ENCODE peak calls at places on chromosomes 3 and 15, in five cellular contexts. V, D, P, Q and X are unnamed samples.

GRCh38 chr15:40064231-40064894 is 25.4 kb upstream of the SRP14 start:
- DNase-seq in V (peak), D (peak), P (no peak), Q (no peak), X (no peak)

GRCh38 chr3:42376397-42376798 is 34.0 kb downstream of the LYZL4 start:
- DNase-seq in V (peak), D (peak), P (no peak), Q (no peak), X (peak)

GRCh38 chr15:22881739-22882440 is 43.4 kb downstream of the NIPA2 start:
- DNase-seq in V (no peak), D (no peak), P (no peak), Q (no peak), X (no peak)

GRCh38 chr3:138673641-138674040 is 65.1 kb downstream of the FAIM start:
- DNase-seq in V (no peak), D (peak), P (peak), Q (no peak), X (no peak)

GRCh38 chr15:99435138-99435695 is 130.6 kb upstream of the MEF2A start:
- DNase-seq in V (peak), D (no peak), P (no peak), Q (no peak), X (peak)

GRCh38 chr15:90907838-90908507 is 4.9 kb downstream of the MAN2A2 start:
- DNase-seq in V (no peak), D (no peak), P (peak), Q (no peak), X (no peak)

GRCh38 chr3:162492446-162493081 is 996.0 kb downstream of the OTOL1 start:
- DNase-seq in V (peak), D (peak), P (no peak), Q (no peak), X (no peak)

GRCh38 chr3:4271834-4272233 is 31.3 kb upstream of the SETMAR start:
- DNase-seq in V (no peak), D (peak), P (no peak), Q (no peak), X (no peak)

GRCh38 chr15:25784876-25785642 is 78.1 kb downstream of the ATP10A start:
- DNase-seq in V (no peak), D (peak), P (no peak), Q (no peak), X (no peak)

GRCh38 chr15:65927545-65927944 is 58.3 kb downstream of the RAB11A start:
- DNase-seq in V (no peak), D (no peak), P (no peak), Q (no peak), X (no peak)

GRCh38 chr3:24184528-24185176 is 239.6 kb downstream of the NR1D2 start:
- DNase-seq in V (no peak), D (no peak), P (no peak), Q (no peak), X (no peak)

GRCh38 chr3:55487376-55488241 is 503 bp upstream of the WNT5A start:
- DNase-seq in V (peak), D (peak), P (peak), Q (no peak), X (peak)

GRCh38 chr15:95152741-95153140 is 921.4 kb downstream of the MCTP2 start:
- DNase-seq in V (no peak), D (peak), P (no peak), Q (no peak), X (no peak)

GRCh38 chr15:35444557-35445204 is 101.3 kb downstream of the DPH6 start:
- DNase-seq in V (peak), D (peak), P (peak), Q (no peak), X (no peak)

GRCh38 chr3:159732172-159733111 is 256.2 kb upstream of the IL12A start:
- DNase-seq in V (peak), D (peak), P (peak), Q (no peak), X (no peak)

GRCh38 chr3:3178498-3179328 is 778 bp downstream of the CRBN start:
- DNase-seq in V (no peak), D (no peak), P (no peak), Q (no peak), X (no peak)

GRCh38 chr3:354433-354832 is 157.9 kb downstream of the CHL1 start:
- DNase-seq in V (no peak), D (peak), P (peak), Q (no peak), X (peak)

GRCh38 chr15:62749445-62749844 is 293.1 kb upstream of the TPM1 start:
- DNase-seq in V (no peak), D (peak), P (no peak), Q (no peak), X (no peak)

GRCh38 chr15:31511707-31512310 is 185.2 kb downstream of the KLF13 start:
- DNase-seq in V (no peak), D (no peak), P (no peak), Q (peak), X (no peak)

GRCh38 chr3:189710620-189711388 is 79.6 kb downstream of the TP63 start:
- DNase-seq in V (peak), D (peak), P (no peak), Q (no peak), X (peak)

GRCh38 chr3:54989023-54989380 is 61.1 kb upstream of the LRTM1 start:
- DNase-seq in V (no peak), D (no peak), P (no peak), Q (no peak), X (no peak)

GRCh38 chr3:115927210-115927609 is 303.9 kb downstream of the GAP43 start:
- DNase-seq in V (no peak), D (peak), P (no peak), Q (no peak), X (no peak)

GRCh38 chr3:68504185-68504584 is 428.2 kb downstream of the TAFA4 start:
- DNase-seq in V (no peak), D (no peak), P (peak), Q (no peak), X (no peak)

DNA sequence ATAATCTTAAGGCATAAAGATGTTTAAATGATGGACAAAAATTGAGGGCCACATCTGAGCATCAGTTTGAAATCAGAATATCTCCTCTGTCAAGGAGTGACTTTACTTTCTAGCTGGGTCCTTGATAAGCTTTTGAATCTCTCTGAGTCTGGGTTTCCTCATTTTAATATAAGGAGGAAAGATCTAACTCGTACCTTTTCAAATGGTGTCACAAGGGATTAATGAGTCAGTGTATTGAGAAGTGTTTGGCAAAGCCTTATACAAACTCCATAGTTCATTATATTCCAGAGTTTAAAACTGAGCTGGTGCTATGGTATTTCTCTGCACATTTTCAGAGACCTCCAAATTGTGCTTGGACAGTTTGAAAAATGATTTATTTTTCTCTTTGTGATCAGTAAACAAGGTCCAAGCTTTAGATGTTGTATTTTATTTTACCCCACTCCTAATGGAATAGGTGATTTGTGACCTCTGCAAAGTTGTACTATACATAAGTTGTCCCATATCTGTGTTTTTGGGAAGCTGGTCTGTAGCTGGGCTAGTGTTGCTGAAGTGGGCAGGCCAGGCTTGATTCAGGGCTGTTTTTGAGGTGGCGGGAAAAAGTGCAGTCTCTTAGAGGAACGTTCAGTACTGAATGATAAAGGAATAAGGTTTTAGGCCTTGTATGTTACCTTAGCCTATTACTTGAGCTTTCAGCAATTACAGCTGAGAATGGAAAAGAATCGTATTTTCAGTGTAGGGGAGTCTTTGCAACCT is 5.6 kb downstream of the FNDC3B start:
- DNase-seq in V (no peak), D (no peak), P (no peak), Q (no peak), X (no peak)
- H3K27ac ChIP-seq in V (no peak), D (no peak), P (peak), Q (no peak), X (peak)

GRCh38 chr3:9932535-9932842 is 1.1 kb upstream of the CRELD1 start:
- DNase-seq in V (no peak), D (no peak), P (no peak), Q (no peak), X (no peak)
- H3K4me3 ChIP-seq in V (peak), D (peak), P (peak), Q (peak), X (peak)

DNA sequence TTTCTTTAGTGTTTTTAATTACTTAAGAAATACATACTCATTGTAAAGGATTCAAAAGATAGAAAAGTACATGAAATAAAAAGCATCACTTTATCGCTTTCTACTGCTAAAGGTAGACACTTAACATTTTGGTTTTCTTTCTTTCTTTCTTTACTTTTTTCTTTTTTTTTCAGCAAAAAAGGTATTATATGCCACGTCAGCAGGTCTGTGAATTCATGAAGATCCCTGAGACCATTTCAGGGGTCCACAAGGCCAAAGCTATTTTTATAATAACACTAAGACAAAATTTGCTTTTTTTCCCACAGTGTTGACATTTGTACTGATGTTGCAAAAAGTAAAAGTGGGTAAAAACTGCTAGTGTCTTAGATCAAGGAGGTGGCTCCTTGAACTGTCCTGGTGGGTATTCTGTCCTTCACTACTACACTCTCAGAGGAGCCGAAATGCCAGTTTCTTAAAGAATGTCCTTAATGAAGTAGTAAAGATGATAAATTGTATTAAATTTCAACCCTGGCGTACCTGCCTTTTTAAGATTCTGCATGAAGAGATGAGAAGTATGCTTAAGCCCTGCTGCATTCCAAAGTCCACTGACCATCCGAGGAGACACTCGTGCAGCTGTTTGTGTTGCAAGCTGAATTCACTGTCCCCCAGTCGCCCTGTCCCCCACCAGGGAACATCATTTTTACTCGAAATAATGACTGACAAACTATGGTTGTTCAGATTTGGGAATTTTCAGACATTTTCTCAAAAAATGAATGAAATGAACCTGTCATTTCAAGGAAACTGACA is 106.7 kb upstream of the PIAS1 start:
- DNase-seq in V (no peak), D (no peak), P (no peak), Q (no peak), X (no peak)
- H3K27ac ChIP-seq in V (no peak), D (no peak), P (no peak), Q (no peak), X (no peak)

DNA sequence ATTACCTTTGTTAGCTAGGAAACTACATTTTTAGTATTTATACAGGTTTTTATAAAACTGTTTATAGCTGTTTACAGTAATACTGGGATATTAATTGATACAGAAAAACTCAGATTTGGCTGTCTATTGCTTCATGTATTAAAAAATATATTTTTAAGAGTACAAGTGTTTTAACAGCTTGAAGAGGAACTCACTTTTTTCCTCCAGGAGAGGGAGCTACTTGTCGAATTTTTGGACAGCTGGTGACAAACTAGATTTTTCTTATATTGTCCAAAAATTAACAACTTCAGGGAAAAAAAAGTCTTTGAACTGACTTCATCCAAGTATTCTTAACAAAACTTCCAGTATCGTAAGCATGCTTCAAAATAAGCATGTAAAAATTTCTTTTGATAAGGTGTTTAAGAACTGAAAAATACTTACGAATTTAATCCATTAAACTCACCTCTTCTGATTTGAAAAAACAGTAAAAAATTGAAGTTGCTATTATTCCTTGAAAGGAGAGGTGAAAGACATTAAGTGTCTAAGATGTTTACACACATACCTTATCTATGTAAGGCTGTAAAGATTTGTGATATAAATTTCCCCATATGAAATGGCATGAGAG is 4.0 kb downstream of the DIPK2A start:
- DNase-seq in V (no peak), D (peak), P (peak), Q (no peak), X (peak)
- H3K4me3 ChIP-seq in V (no peak), D (peak), P (peak), Q (no peak), X (no peak)